ENCODE peak calls at places on chromosomes 4 and X, in five cellular contexts. M is lower leg skin, U is AG10803, G is GM12865, X is WTC11. I is an unnamed sample.

GRCh38 chr4:125317526-125317880 is 2.7 kb downstream of the FAT4 start:
- DNase-seq in M (peak; percentile 30), G (no peak), U (peak; percentile 56), X (peak; percentile 68), I (peak; percentile 49)

GRCh38 chr4:138267835-138268234 is 25.7 kb upstream of the SLC7A11 start:
- DNase-seq in G (no peak), M (no peak), X (no peak), U (no peak), I (no peak)

GRCh38 chr4:180456928-180457327 is 1786.3 kb upstream of the TENM3 start:
- DNase-seq in X (peak; percentile 16), U (no peak), G (no peak), M (no peak), I (no peak)

GRCh38 chr4:74451214-74451661 is 6.3 kb downstream of the AREG start:
- DNase-seq in G (no peak), U (peak; percentile 38), X (no peak), M (no peak), I (peak; percentile 35)

GRCh38 chr4:98603683-98604573 is 54.5 kb downstream of the TSPAN5 start:
- DNase-seq in U (peak; percentile 52), M (no peak), X (no peak), G (peak; percentile 18), I (no peak)

GRCh38 chr4:130028552-130028951 is 932.6 kb downstream of the C4orf33 start:
- DNase-seq in U (no peak), G (peak; percentile 4), M (no peak), X (no peak), I (no peak)

GRCh38 chrX:97372006-97372766 is 488.5 kb downstream of the RPA4 start:
- DNase-seq in G (no peak), U (no peak), M (no peak), X (no peak), I (no peak)

GRCh38 chr4:102535398-102536082 is 34.4 kb downstream of the NFKB1 start:
- DNase-seq in U (peak; percentile 43), X (no peak), M (no peak), G (peak; percentile 60), I (peak; percentile 55)

GRCh38 chr4:185782523-185782922 is 29.5 kb downstream of the SORBS2 start:
- DNase-seq in G (no peak), U (no peak), M (no peak), X (no peak), I (peak; percentile 44)

GRCh38 chr4:12411072-12411471 is 982.4 kb upstream of the HS3ST1 start:
- DNase-seq in X (no peak), U (no peak), M (no peak), G (no peak), I (peak; percentile 74)

GRCh38 chrX:1535241-1536041 is 1.5 kb downstream of the P2RY8 start:
- DNase-seq in X (no peak), U (no peak), G (peak; percentile 81), M (no peak), I (no peak)

GRCh38 chrX:107894038-107894437 is 68.4 kb downstream of the MID2 start:
- DNase-seq in U (peak; percentile 24), G (peak; percentile 47), M (peak; percentile 15), X (no peak), I (peak; percentile 51)

GRCh38 chr4:106530034-106530361 is 161.4 kb upstream of the GIMD1 start:
- DNase-seq in G (no peak), U (peak; percentile 2), X (no peak), M (no peak), I (no peak)

GRCh38 chr4:25723409-25723808 is 67.8 kb downstream of the SLC34A2 start:
- DNase-seq in X (no peak), U (peak; percentile 3), M (no peak), G (no peak), I (no peak)

GRCh38 chr4:108941914-108942379 is 179.1 kb upstream of the ETNPPL start:
- DNase-seq in X (no peak), U (no peak), M (no peak), G (no peak), I (no peak)

GRCh38 chr4:133151681-133152329 is 2.7 kb downstream of the PCDH10 start:
- DNase-seq in U (no peak), X (peak; percentile 75), M (no peak), G (no peak), I (no peak)

GRCh38 chr4:38298868-38299713 is 338.9 kb downstream of the PTTG2 start:
- DNase-seq in G (no peak), M (no peak), U (no peak), X (no peak), I (no peak)

GRCh38 chr4:99024481-99025275 is 29.2 kb downstream of the METAP1 start:
- DNase-seq in U (no peak), X (no peak), G (no peak), M (no peak), I (no peak)

GRCh38 chr4:27006247-27006603 is 145.6 kb downstream of the STIM2 start:
- DNase-seq in M (no peak), X (no peak), U (no peak), G (no peak), I (peak; percentile 36)

GRCh38 chr4:41887821-41888699 is 47.2 kb upstream of the TMEM33 start:
- DNase-seq in U (peak; percentile 48), X (peak; percentile 38), G (peak; percentile 66), M (no peak), I (peak; percentile 77)

DNA sequence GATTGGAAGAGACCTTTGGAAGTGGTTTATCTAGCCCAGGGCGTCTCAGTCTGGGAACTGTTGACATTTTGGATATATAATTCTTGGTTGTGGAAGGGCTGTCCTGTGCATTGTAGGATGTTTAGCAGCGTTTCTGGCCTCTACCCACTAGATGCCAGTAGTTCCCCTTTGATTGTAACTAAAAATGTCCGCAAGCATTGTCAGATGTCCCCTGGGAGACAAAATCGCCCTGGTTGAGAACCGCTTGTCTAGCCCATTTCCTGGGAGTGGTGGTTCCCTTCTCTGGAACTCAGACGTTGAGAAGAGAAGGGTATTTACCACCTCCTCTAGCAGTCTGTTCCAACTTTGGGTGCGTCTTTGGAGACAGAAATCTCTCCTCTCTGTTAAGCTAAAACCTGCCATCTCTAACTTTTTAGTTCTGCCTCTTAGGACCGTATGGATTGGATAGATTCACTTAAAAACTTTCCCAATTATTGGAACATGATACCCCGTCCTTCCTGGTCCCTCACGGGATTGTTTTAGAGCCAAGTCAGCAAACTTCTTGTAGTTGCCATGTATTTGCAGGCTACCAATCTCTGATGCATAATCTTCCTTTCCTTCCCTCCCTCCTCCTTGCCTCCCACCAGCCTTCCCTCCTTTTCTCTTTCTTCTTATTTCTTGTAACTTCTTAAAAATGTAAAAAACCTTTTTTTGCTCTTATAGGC is 13.9 kb downstream of the TMEM165 start:
- DNase-seq in X (peak; percentile 19), G (peak; percentile 59), M (no peak), U (peak; percentile 51), I (peak; percentile 71)
- TF ChIP-seq CTCF in X (no peak), G (peak; percentile 33), M (no peak), U (peak; percentile 52), I (peak; percentile 39)

GRCh38 chr4:141302926-141303325 is 82.2 kb downstream of the ZNF330 start:
- DNase-seq in U (no peak), M (no peak), G (no peak), X (no peak), I (no peak)

GRCh38 chr4:141306331-141306730 is 85.6 kb downstream of the ZNF330 start:
- DNase-seq in X (no peak), U (no peak), M (no peak), G (no peak), I (no peak)

GRCh38 chr4:141304346-141304745 is 83.7 kb downstream of the ZNF330 start:
- DNase-seq in X (no peak), G (peak; percentile 36), U (no peak), M (no peak), I (no peak)

GRCh38 chr4:141309864-141310263 is 89.2 kb downstream of the ZNF330 start:
- DNase-seq in G (peak; percentile 79), U (no peak), M (no peak), X (no peak), I (no peak)

DNA sequence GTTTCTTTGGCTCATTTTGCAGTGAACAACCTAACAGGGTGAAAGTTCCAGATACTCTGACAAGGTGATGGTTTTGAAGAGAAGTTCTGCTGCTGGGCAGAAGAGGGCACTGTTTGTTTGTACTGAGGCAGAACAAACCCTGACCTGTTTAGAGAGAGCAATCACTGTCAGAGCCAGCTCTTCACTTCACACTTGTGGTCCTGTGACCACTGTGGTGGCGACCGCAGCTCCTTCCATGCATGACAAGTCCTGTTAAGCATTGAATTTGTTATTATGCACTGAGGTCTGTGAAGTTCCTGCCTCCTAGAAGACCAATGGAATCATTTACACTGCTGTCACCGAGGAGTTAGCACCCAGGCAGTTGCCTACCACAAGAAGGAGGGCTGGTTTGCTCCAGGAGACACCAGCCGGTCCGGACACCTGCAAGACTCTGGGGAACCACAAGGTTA is 86.6 kb downstream of the ZNF330 start:
- DNase-seq in G (peak; percentile 98), U (peak; percentile 93), X (peak; percentile 48), M (peak; percentile 56), I (peak; percentile 71)
- TF ChIP-seq CTCF in G (peak; percentile 85), U (peak; percentile 97), X (peak; percentile 62), M (no peak), I (peak; percentile 90)

DNA sequence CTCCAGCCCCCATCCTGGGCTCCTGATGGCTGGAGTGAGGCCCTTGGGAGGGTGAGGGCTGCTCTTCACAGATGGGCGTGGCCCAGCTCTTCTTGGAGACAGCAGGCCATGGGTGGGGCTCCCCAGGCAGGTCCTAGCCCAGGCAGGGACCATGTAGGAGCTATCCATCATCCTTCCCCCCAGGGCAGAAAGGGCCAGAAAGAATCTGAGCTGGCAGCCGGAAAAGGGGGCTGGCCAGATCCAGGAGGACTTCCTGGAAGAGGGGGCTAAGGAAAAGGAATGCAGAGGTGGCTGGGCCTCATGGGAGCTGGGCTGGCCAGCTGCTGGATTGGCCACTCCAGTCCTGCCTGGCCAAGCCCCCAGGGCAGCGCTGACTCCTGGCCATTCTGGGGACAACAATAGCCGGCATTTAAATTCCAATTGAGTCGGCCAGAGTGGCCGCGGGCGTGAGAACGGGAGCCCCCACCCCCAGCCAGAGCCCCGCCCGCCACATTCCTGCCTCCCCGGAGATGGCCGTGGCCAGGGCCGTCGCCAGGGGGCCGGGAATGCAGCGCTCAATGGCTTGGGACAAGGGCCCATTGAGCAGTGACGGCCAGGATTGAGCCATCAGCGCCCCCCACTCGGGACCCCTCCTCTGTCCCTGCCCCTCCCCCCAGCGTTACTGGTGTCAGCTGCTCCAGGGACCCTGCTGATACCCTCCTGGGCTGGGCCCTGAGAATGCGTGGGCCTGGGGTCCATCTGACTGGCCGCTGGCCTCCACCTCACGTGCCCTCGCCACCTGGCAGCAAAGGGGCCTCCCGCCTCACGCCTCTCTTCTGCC is 15.1 kb upstream of the FGFR3 start:
- DNase-seq in X (peak; percentile 91), M (no peak), U (peak; percentile 27), G (no peak), I (peak; percentile 21)
- TF ChIP-seq CTCF in X (no peak), M (no peak), U (peak; percentile 13), G (no peak), I (no peak)

DNA sequence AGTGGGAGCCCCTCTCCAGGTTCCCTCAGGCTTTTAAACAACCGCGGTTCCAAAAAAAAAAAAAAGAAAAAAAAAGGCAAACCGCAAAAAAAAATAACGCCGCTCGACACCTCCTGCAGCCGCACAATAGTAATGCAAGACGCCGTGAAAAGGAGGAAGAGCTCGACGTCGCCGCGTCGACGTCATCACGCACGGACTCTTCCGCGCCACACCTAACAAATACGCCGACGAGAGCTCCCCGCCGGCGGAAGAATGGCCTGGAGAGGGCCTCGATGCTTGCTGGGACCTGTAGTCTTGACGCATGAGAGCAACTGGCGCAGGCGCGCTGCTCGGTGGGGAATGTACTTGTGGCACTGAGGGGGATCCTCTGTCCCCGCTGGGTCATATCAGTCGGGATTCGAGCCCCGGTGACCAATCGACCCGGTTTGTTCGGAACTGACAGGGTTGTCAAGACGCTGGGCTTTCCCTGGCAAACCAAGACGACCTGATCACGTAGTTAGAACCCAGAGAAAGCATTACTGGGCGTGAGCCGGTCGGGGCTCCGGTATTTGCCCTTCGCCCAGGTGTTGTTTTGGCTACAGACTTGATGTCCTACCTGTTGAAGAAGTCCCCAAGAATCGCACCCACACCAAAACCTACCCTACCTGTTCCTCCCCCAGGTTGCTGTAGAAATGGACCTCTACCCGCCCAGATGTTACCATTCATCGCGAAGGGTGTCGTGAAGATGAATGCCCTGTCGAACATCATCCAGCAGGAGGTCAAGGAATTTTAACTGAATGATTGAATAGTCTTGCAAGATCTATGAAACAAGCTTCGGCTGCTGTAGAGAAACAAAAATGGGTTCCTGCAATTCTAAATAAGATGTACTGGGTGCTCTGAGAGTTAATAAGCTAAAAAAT is at the start of gene CBR4:
- DNase-seq in X (peak; percentile 95), M (peak; percentile 98), G (peak; percentile 99), U (peak; percentile 99), I (peak; percentile 98)
- TF ChIP-seq CTCF in X (no peak), M (no peak), G (peak; percentile 6), U (peak; percentile 46), I (peak; percentile 39)

I was measured in fibroblast of the aortic adventitia.